ENCODE peak calls at places on chromosomes 11 and 22, in six cellular contexts. C is heart left ventricle; Y is caudate nucleus; L is RCC 7860; W is stimulated activated CD8-positive, alpha-beta memory T cell treated with anti-CD3 and anti-CD28 coated beads, Interleukin-4, amount 100 ng/mL, for 48 hours; N is sciatic nerve. A is an unnamed sample.

GRCh38 chr11:83773950-83774880 is 488.0 kb upstream of the CCDC90B start:
- DNase-seq in C (no peak), Y (peak; percentile 1), L (no peak), W (no peak), N (no peak), A (no peak)

GRCh38 chr11:73331138-73331916 is 23.3 kb downstream of the ARHGEF17 start:
- DNase-seq in C (peak; percentile 60), Y (no peak), L (no peak), W (no peak), N (peak; percentile 80), A (no peak)

GRCh38 chr22:44710474-44711235 is 8.7 kb downstream of the PRR5 start:
- DNase-seq in C (no peak), Y (no peak), L (no peak), W (peak; percentile 74), N (no peak), A (peak; percentile 80)

GRCh38 chr22:38176170-38176741 is 5.4 kb downstream of the PLA2G6 start:
- DNase-seq in C (peak; percentile 87), Y (no peak), L (peak; percentile 67), W (no peak), N (no peak), A (peak; percentile 87)

GRCh38 chr11:116643521-116643920 is 129.3 kb downstream of the BUD13 start:
- DNase-seq in C (no peak), Y (no peak), L (no peak), W (no peak), N (no peak), A (no peak)

GRCh38 chr11:28702871-28703270 is 594.7 kb downstream of the METTL15 start:
- DNase-seq in C (no peak), Y (no peak), L (no peak), W (no peak), N (no peak), A (no peak)

GRCh38 chr11:65078151-65078550 is 5.7 kb downstream of the CDCA5 start:
- DNase-seq in C (no peak), Y (no peak), L (peak; percentile 13), W (peak; percentile 78), N (no peak), A (peak; percentile 82)

GRCh38 chr11:3109921-3110706 is 52.9 kb upstream of the CARS1 start:
- DNase-seq in C (peak; percentile 39), Y (peak; percentile 27), L (no peak), W (peak; percentile 68), N (peak; percentile 63), A (peak; percentile 82)

GRCh38 chr22:48443680-48444079 is 1384.0 kb downstream of the BRD1 start:
- DNase-seq in C (no peak), Y (no peak), L (no peak), W (no peak), N (no peak), A (peak; percentile 13)

GRCh38 chr11:71426413-71426812 is 21.8 kb downstream of the DHCR7 start:
- DNase-seq in C (no peak), Y (no peak), L (no peak), W (no peak), N (no peak), A (no peak)

GRCh38 chr11:69484427-69485259 is 3.2 kb downstream of the LINC01488 start:
- DNase-seq in C (peak; percentile 21), Y (no peak), L (no peak), W (no peak), N (no peak), A (peak; percentile 51)

GRCh38 chr11:35144811-35145210 is 5.8 kb downstream of the CD44 start:
- DNase-seq in C (no peak), Y (no peak), L (no peak), W (no peak), N (no peak), A (no peak)

GRCh38 chr11:118748056-118748455 is 42.9 kb downstream of the DDX6 start:
- DNase-seq in C (no peak), Y (no peak), L (no peak), W (no peak), N (no peak), A (no peak)

GRCh38 chr11:102120437-102120935 is 10.2 kb downstream of the YAP1 start:
- DNase-seq in C (no peak), Y (no peak), L (peak; percentile 14), W (no peak), N (no peak), A (no peak)

GRCh38 chr11:9719949-9720646 is 56.2 kb downstream of the SWAP70 start:
- DNase-seq in C (no peak), Y (no peak), L (no peak), W (no peak), N (no peak), A (no peak)

GRCh38 chr22:19446603-19447387 is 716 bp downstream of the C22orf39 start:
- DNase-seq in C (no peak), Y (no peak), L (no peak), W (no peak), N (no peak), A (no peak)

GRCh38 chr11:18987454-18988231 is 48.4 kb upstream of the MRGPRX1 start:
- DNase-seq in C (no peak), Y (no peak), L (peak; percentile 80), W (no peak), N (no peak), A (no peak)

GRCh38 chr11:69583068-69583467 is 57.9 kb upstream of the CCND1 start:
- DNase-seq in C (no peak), Y (no peak), L (no peak), W (no peak), N (no peak), A (no peak)

GRCh38 chr22:31276426-31277167 is 15.7 kb downstream of the PIK3IP1 start:
- DNase-seq in C (no peak), Y (no peak), L (no peak), W (no peak), N (no peak), A (no peak)

GRCh38 chr11:109040303-109040702 is 375.4 kb downstream of the DDX10 start:
- DNase-seq in C (no peak), Y (no peak), L (no peak), W (no peak), N (no peak), A (no peak)

GRCh38 chr11:69438286-69438920 is 43.1 kb upstream of the LINC01488 start:
- DNase-seq in C (peak; percentile 18), Y (no peak), L (no peak), W (no peak), N (no peak), A (peak; percentile 65)

GRCh38 chr11:99687320-99687719 is 666.6 kb downstream of the CNTN5 start:
- DNase-seq in C (no peak), Y (no peak), L (no peak), W (no peak), N (no peak), A (no peak)

GRCh38 chr22:48517039-48518030 is 1310.3 kb downstream of the BRD1 start:
- DNase-seq in C (no peak), Y (peak; percentile 81), L (no peak), W (no peak), N (peak; percentile 86), A (no peak)

GRCh38 chr22:25488244-25489020 is 76.0 kb upstream of the GRK3 start:
- DNase-seq in C (peak; percentile 82), Y (peak; percentile 23), L (peak; percentile 80), W (peak; percentile 82), N (peak; percentile 77), A (no peak)

GRCh38 chr11:105466582-105467228 is 143.2 kb upstream of the GRIA4 start:
- DNase-seq in C (no peak), Y (no peak), L (no peak), W (no peak), N (no peak), A (no peak)

GRCh38 chr11:78459738-78460137 is 42.1 kb upstream of the GAB2 start:
- DNase-seq in C (no peak), Y (no peak), L (no peak), W (no peak), N (no peak), A (no peak)

GRCh38 chr11:416757-417621 is 2.2 kb upstream of the SIGIRR start:
- DNase-seq in C (peak; percentile 62), Y (no peak), L (no peak), W (peak; percentile 60), N (no peak), A (peak; percentile 93)